ENCODE peak calls at places on chromosomes 13 and 19, in eight cellular contexts. One of them, this sample, is unnamed.
A peak's percentile ranks its signal among the peaks of the same experiment; 100 is the strongest.

GRCh38 chr13:92362717-92363116 is 863.9 kb upstream of the GPC6 start:
- DNase-seq in iPS-NIHi11: no peak
- DNase-seq in SHP77: no peak
- DNase-seq in M059J: no peak
- DNase-seq in AG08396: no peak
- DNase-seq in left ventricle myocardium superior: no peak
- DNase-seq in NCI-H1092: no peak
- DNase-seq in H54: no peak
- DNase-seq in this sample: peak; percentile 30

GRCh38 chr19:6753178-6754031 is 13.8 kb downstream of the SH2D3A start:
- DNase-seq in iPS-NIHi11: peak; percentile 94
- DNase-seq in SHP77: no peak
- DNase-seq in M059J: peak; percentile 58
- DNase-seq in AG08396: peak; percentile 90
- DNase-seq in left ventricle myocardium superior: peak; percentile 84
- DNase-seq in NCI-H1092: no peak
- DNase-seq in H54: peak; percentile 70
- DNase-seq in this sample: peak; percentile 89

GRCh38 chr19:2039959-2040646 is 10.9 kb downstream of the MKNK2 start:
- DNase-seq in iPS-NIHi11: no peak
- DNase-seq in SHP77: no peak
- DNase-seq in M059J: no peak
- DNase-seq in AG08396: no peak
- DNase-seq in left ventricle myocardium superior: peak; percentile 43
- DNase-seq in NCI-H1092: no peak
- DNase-seq in H54: no peak
- DNase-seq in this sample: no peak

GRCh38 chr13:30924321-30924720 is 8.1 kb upstream of the TEX26 start:
- DNase-seq in iPS-NIHi11: no peak
- DNase-seq in SHP77: no peak
- DNase-seq in M059J: no peak
- DNase-seq in AG08396: no peak
- DNase-seq in left ventricle myocardium superior: no peak
- DNase-seq in NCI-H1092: no peak
- DNase-seq in H54: no peak
- DNase-seq in this sample: no peak

GRCh38 chr19:53945441-53945840 is 17.3 kb upstream of the CACNG8 start:
- DNase-seq in iPS-NIHi11: no peak
- DNase-seq in SHP77: peak; percentile 21
- DNase-seq in M059J: peak; percentile 28
- DNase-seq in AG08396: peak; percentile 39
- DNase-seq in left ventricle myocardium superior: no peak
- DNase-seq in NCI-H1092: no peak
- DNase-seq in H54: peak; percentile 68
- DNase-seq in this sample: no peak

GRCh38 chr19:11130824-11131455 is 24.6 kb downstream of the SPC24 start:
- DNase-seq in iPS-NIHi11: peak; percentile 87
- DNase-seq in SHP77: peak; percentile 66
- DNase-seq in M059J: peak; percentile 70
- DNase-seq in AG08396: peak; percentile 88
- DNase-seq in left ventricle myocardium superior: peak; percentile 89
- DNase-seq in NCI-H1092: peak; percentile 33
- DNase-seq in H54: peak; percentile 57
- DNase-seq in this sample: peak; percentile 88

GRCh38 chr19:43651758-43652545 is 12.3 kb upstream of the CADM4 start:
- DNase-seq in iPS-NIHi11: peak; percentile 75
- DNase-seq in SHP77: peak; percentile 39
- DNase-seq in M059J: peak; percentile 66
- DNase-seq in AG08396: peak; percentile 68
- DNase-seq in left ventricle myocardium superior: peak; percentile 60
- DNase-seq in NCI-H1092: peak; percentile 20
- DNase-seq in H54: no peak
- DNase-seq in this sample: peak; percentile 75

GRCh38 chr13:113880651-113881611 is 17.1 kb upstream of the GAS6 start:
- DNase-seq in iPS-NIHi11: no peak
- DNase-seq in SHP77: no peak
- DNase-seq in M059J: peak; percentile 61
- DNase-seq in AG08396: no peak
- DNase-seq in left ventricle myocardium superior: no peak
- DNase-seq in NCI-H1092: no peak
- DNase-seq in H54: no peak
- DNase-seq in this sample: no peak

GRCh38 chr19:30719189-30719990 is 347.2 kb downstream of the ZNF536 start:
- DNase-seq in iPS-NIHi11: peak; percentile 69
- DNase-seq in SHP77: no peak
- DNase-seq in M059J: peak; percentile 39
- DNase-seq in AG08396: peak; percentile 77
- DNase-seq in left ventricle myocardium superior: peak; percentile 91
- DNase-seq in NCI-H1092: no peak
- DNase-seq in H54: peak; percentile 38
- DNase-seq in this sample: peak; percentile 92